ENCODE peak calls at places on chromosome 3, in five cellular contexts. L, W, E, A and Q are unnamed samples.

GRCh38 chr3:124558898-124559649 is 171.2 kb upstream of the UMPS start:
- DNase-seq in L (peak), W (no peak), E (peak), A (peak), Q (peak)

GRCh38 chr3:94735354-94735753 is 672.5 kb downstream of the NSUN3 start:
- DNase-seq in L (no peak), W (no peak), E (no peak), A (no peak), Q (no peak)

GRCh38 chr3:38644016-38644661 is 5.3 kb downstream of the SCN5A start:
- DNase-seq in L (no peak), W (no peak), E (peak), A (no peak), Q (no peak)

GRCh38 chr3:8658326-8659212 is 14.0 kb upstream of the SSUH2 start:
- DNase-seq in L (no peak), W (peak), E (peak), A (peak), Q (no peak)

GRCh38 chr3:55801676-55802075 is 314.6 kb upstream of the WNT5A start:
- DNase-seq in L (no peak), W (no peak), E (no peak), A (no peak), Q (no peak)

GRCh38 chr3:57091471-57091870 is 31.0 kb downstream of the SPATA12 start:
- DNase-seq in L (peak), W (no peak), E (no peak), A (peak), Q (no peak)

GRCh38 chr3:128996741-128997140 is 2.9 kb upstream of the CFAP92 start:
- DNase-seq in L (no peak), W (no peak), E (no peak), A (no peak), Q (no peak)

GRCh38 chr3:46903341-46904302 is 26.1 kb downstream of the PTH1R start:
- DNase-seq in L (no peak), W (no peak), E (no peak), A (peak), Q (no peak)

GRCh38 chr3:195559723-195560409 is 16.7 kb upstream of the PPP1R2 start:
- DNase-seq in L (no peak), W (no peak), E (no peak), A (no peak), Q (no peak)

GRCh38 chr3:185807455-185808068 is 17.3 kb downstream of the IGF2BP2 start:
- DNase-seq in L (peak), W (no peak), E (no peak), A (peak), Q (no peak)

GRCh38 chr3:56954125-56954524 is 106.3 kb upstream of the SPATA12 start:
- DNase-seq in L (no peak), W (no peak), E (no peak), A (no peak), Q (no peak)

GRCh38 chr3:16816048-16816780 is 68.5 kb upstream of the PLCL2 start:
- DNase-seq in L (no peak), W (no peak), E (no peak), A (no peak), Q (no peak)

GRCh38 chr3:196968233-196969000 is at the start of gene PIGZ:
- DNase-seq in L (peak), W (peak), E (no peak), A (no peak), Q (no peak)

GRCh38 chr3:172512363-172512762 is 10.9 kb downstream of the TNFSF10 start:
- DNase-seq in L (no peak), W (peak), E (no peak), A (peak), Q (no peak)

GRCh38 chr3:129610276-129610675 is 3.8 kb upstream of the PLXND1 start:
- DNase-seq in L (no peak), W (no peak), E (no peak), A (no peak), Q (no peak)

GRCh38 chr3:163753033-163753432 is 1325.3 kb downstream of the SI start:
- DNase-seq in L (no peak), W (no peak), E (no peak), A (no peak), Q (no peak)

GRCh38 chr3:194204036-194204792 is 68.3 kb downstream of the HES1 start:
- DNase-seq in L (no peak), W (no peak), E (no peak), A (no peak), Q (no peak)

GRCh38 chr3:123404391-123404790 is 44.5 kb downstream of the ADCY5 start:
- DNase-seq in L (no peak), W (no peak), E (no peak), A (peak), Q (no peak)

GRCh38 chr3:186609247-186609868 is 3.5 kb upstream of the AHSG start:
- DNase-seq in L (no peak), W (peak), E (no peak), A (peak), Q (no peak)

GRCh38 chr3:7682822-7683229 is 818.8 kb upstream of the LMCD1 start:
- DNase-seq in L (peak), W (no peak), E (no peak), A (peak), Q (no peak)

GRCh38 chr3:81270603-81271371 is 490.7 kb downstream of the GBE1 start:
- DNase-seq in L (no peak), W (no peak), E (no peak), A (no peak), Q (no peak)

GRCh38 chr3:139944256-139944910 is 9.4 kb downstream of the CLSTN2 start:
- DNase-seq in L (no peak), W (no peak), E (no peak), A (no peak), Q (no peak)

GRCh38 chr3:141012571-141012970 is 38.6 kb upstream of the SPSB4 start:
- DNase-seq in L (no peak), W (no peak), E (no peak), A (no peak), Q (no peak)

GRCh38 chr3:26997226-26997625 is 372.0 kb downstream of the NEK10 start:
- DNase-seq in L (no peak), W (no peak), E (no peak), A (no peak), Q (no peak)

GRCh38 chr3:155656466-155656865 is 88.4 kb downstream of the PLCH1 start:
- DNase-seq in L (no peak), W (no peak), E (no peak), A (no peak), Q (no peak)

GRCh38 chr3:34189133-34189532 is 390.7 kb downstream of the PDCD6IP start:
- DNase-seq in L (no peak), W (no peak), E (no peak), A (no peak), Q (no peak)

GRCh38 chr3:107441617-107442016 is 64.4 kb downstream of the CCDC54 start:
- DNase-seq in L (no peak), W (no peak), E (no peak), A (peak), Q (no peak)

GRCh38 chr3:127628426-127628787 is 578 bp upstream of the PODXL2 start:
- DNase-seq in L (no peak), W (no peak), E (no peak), A (no peak), Q (no peak)
- H3K4me3 ChIP-seq in L (no peak), W (no peak), E (no peak), A (no peak), Q (no peak)

GRCh38 chr3:145639207-145639606 is 521.8 kb downstream of the PLOD2 start:
- DNase-seq in L (no peak), W (no peak), E (no peak), A (no peak), Q (no peak)

GRCh38 chr3:145637105-145637504 is 523.9 kb downstream of the PLOD2 start:
- DNase-seq in L (no peak), W (no peak), E (no peak), A (no peak), Q (no peak)

GRCh38 chr3:145639880-145640279 is 521.1 kb downstream of the PLOD2 start:
- DNase-seq in L (no peak), W (no peak), E (no peak), A (no peak), Q (no peak)
- TF ChIP-seq CTCF in L (no peak), W (no peak), E (no peak), A (no peak), Q (no peak)

DNA sequence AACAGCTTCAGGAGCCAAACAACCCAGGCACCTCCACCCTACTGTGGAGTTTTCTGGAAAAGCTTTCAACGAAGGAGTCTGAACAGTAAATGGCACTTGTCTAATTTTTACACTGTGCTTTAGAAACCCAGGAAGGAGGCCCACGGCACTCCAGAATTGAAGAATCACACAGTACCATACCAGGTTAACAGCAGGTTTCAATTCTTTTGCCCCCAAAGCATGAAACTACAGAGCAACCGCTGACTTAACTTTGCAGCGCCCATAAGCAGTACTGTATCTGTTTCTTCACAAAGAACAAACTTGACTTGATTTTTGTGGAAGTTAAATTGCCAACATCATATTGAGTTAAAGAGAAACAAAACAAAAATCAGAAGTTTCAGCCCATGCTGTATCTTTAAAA is 456.5 kb downstream of the FOXP1 start:
- DNase-seq in L (no peak), W (peak), E (no peak), A (no peak), Q (no peak)
- H3K4me3 ChIP-seq in L (no peak), W (peak), E (peak), A (peak), Q (no peak)

DNA sequence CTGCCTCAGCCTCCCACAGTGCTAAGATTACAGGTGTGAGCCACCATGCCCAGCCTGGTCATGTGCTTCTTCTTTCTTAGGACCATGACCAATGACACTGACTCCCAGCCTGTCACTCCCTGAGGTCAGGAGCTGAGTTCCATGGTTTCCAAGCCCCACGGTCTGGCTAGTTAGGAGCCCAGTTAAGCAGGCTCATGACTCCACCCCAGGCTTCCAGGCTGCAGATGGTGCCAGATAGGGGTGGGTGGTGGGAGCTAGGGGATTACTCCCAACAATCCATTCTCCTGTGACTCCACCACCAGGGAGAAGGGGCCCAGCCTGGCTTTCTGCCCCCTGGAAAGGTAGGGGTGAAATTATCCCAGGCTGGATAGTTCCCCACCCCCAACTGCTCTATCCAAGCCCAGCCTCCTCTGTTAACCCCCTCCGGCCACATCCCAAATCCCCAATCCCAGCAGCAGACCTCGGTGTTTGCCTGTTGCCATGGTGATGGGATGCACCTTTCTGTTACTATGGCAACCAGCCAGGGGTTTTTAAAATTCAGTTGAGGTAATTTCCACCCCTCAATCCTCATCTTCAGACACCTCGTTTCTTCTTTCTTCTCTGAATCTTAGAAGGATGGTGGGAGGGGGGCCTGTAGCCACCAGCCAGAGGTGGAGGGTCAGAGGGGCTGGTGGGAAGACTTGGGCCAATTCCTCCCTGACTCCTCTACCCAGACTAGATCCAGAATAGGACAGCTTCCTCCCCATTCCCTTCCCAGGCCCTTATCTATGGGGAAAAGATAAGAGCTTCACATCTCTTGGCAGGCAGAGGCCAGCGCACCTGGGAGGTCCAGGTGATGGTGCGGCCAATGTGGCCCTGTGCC is 22.5 kb upstream of the SEMA3F start:
- DNase-seq in L (no peak), W (no peak), E (no peak), A (no peak), Q (no peak)
- TF ChIP-seq CTCF in L (no peak), W (no peak), E (no peak), A (no peak), Q (no peak)

GRCh38 chr3:183098538-183099025 is 714 bp downstream of the MCCC1 start:
- DNase-seq in L (no peak), W (no peak), E (no peak), A (no peak), Q (no peak)

GRCh38 chr3:183094711-183095110 is 4.6 kb downstream of the MCCC1 start:
- DNase-seq in L (no peak), W (no peak), E (no peak), A (no peak), Q (no peak)

GRCh38 chr3:183099026-183099837 is at the start of gene MCCC1:
- DNase-seq in L (peak), W (peak), E (peak), A (peak), Q (peak)

GRCh38 chr3:183100376-183100775 is 1.1 kb upstream of the MCCC1 start:
- DNase-seq in L (no peak), W (no peak), E (no peak), A (peak), Q (no peak)

GRCh38 chr3:183099838-183100204 is 525 bp upstream of the MCCC1 start:
- DNase-seq in L (no peak), W (no peak), E (no peak), A (no peak), Q (no peak)
- H3K4me3 ChIP-seq in L (peak), W (peak), E (peak), A (peak), Q (peak)